ENCODE peak calls at places on chromosomes 3 and 15, in six cellular contexts. R is fibroblast of mammary gland, U is cardiac fibroblast, Q is fibroblast of lung, Y is ovary, V is A549. I is an unnamed sample.

GRCh38 chr3:68764554-68764953 is 167.8 kb downstream of the TAFA4 start:
- DNase-seq in Y (no peak), R (no peak), Q (no peak), U (no peak), V (no peak), I (no peak)

GRCh38 chr3:78846688-78847087 is 921.1 kb downstream of the ROBO1 start:
- DNase-seq in U (peak; percentile 65), V (no peak), R (peak; percentile 71), Y (no peak), Q (peak; percentile 75), I (peak; percentile 44)

GRCh38 chr3:138872632-138873031 is 37.9 kb upstream of the PIK3CB start:
- DNase-seq in Y (no peak), U (no peak), R (no peak), Q (no peak), V (no peak), I (no peak)

GRCh38 chr3:86175593-86175992 is 815.4 kb downstream of the VGLL3 start:
- DNase-seq in Y (no peak), Q (no peak), R (no peak), V (no peak), U (no peak), I (no peak)

GRCh38 chr3:84440306-84440705 is 518.5 kb upstream of the CADM2 start:
- DNase-seq in V (no peak), Q (no peak), Y (no peak), R (no peak), U (no peak), I (no peak)

GRCh38 chr15:70149667-70150404 is 52.1 kb upstream of the TLE3 start:
- DNase-seq in Q (peak; percentile 46), U (peak; percentile 60), R (peak; percentile 62), Y (no peak), V (no peak), I (peak; percentile 45)

GRCh38 chr3:5304789-5305680 is 117.5 kb downstream of the EDEM1 start:
- DNase-seq in Q (peak; percentile 20), V (peak; percentile 41), R (peak; percentile 56), U (peak; percentile 55), Y (no peak), I (peak; percentile 49)

GRCh38 chr3:53137835-53138446 is 7.7 kb upstream of the RFT1 start:
- DNase-seq in Q (peak; percentile 26), Y (no peak), V (no peak), R (peak; percentile 64), U (peak; percentile 39), I (peak; percentile 43)

GRCh38 chr3:58175429-58176184 is 35.2 kb downstream of the DNASE1L3 start:
- DNase-seq in V (no peak), Y (peak; percentile 54), Q (no peak), U (peak; percentile 33), R (peak; percentile 23), I (peak; percentile 51)

GRCh38 chr15:79539426-79539825 is 107.3 kb downstream of the MINAR1 start:
- DNase-seq in Y (no peak), R (peak; percentile 26), U (peak; percentile 4), V (no peak), Q (no peak), I (peak; percentile 47)

GRCh38 chr15:56149071-56149470 is 94.6 kb downstream of the RFX7 start:
- DNase-seq in V (no peak), U (peak; percentile 26), R (peak; percentile 18), Y (no peak), Q (peak; percentile 43), I (no peak)
- TF ChIP-seq CTCF in V (no peak), U (no peak), R (no peak), Y (no peak), Q (no peak), I (no peak)

GRCh38 chr3:36769926-36770325 is 5.6 kb upstream of the DCLK3 start:
- DNase-seq in V (no peak), U (no peak), R (no peak), Q (no peak), Y (no peak), I (no peak)

GRCh38 chr3:36763111-36763849 is 1.1 kb downstream of the DCLK3 start:
- DNase-seq in Q (no peak), U (no peak), V (no peak), R (no peak), Y (no peak), I (peak; percentile 3)

GRCh38 chr3:36765104-36765503 is 751 bp upstream of the DCLK3 start:
- DNase-seq in U (no peak), Q (no peak), V (no peak), Y (no peak), R (no peak), I (no peak)

GRCh38 chr3:36763850-36764703 is at the start of gene DCLK3:
- DNase-seq in Y (no peak), R (no peak), V (no peak), Q (no peak), U (no peak), I (no peak)

GRCh38 chr3:36764704-36765038 is 318 bp upstream of the DCLK3 start:
- DNase-seq in R (no peak), Q (no peak), U (no peak), V (no peak), Y (no peak), I (no peak)
- H3K4me3 ChIP-seq in R (no peak overlapping the region), Q (no peak overlapping the region), U (no peak overlapping the region), V (peak overlapping the region; percentile 46), Y (no peak overlapping the region), I (no peak overlapping the region)

DNA sequence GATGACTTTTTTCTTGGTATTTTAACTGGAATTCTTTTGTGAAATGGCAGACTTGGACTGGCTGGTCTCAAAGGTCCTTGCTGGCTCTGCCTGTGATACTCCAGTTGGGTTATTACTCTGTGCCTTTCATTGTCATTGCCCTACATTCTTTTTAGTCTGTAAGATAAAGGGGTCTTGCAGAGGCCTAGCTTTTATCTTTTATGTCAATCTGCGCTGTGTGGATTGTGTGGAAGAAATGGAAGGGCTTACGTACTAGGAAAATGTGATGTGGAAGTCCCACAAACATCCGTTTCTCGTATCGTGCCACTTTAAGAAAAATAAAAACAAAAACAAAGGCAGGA is 8.7 kb upstream of the TMEM212 start:
- DNase-seq in U (no peak), V (no peak), R (no peak), Y (no peak), Q (no peak), I (no peak)
- TF ChIP-seq CTCF in U (no peak), V (no peak), R (no peak), Y (no peak), Q (no peak), I (no peak)

GRCh38 chr3:83193526-83193925 is 1432.1 kb upstream of the GBE1 start:
- DNase-seq in Y (no peak), R (no peak), U (peak; percentile 0), Q (no peak), V (no peak), I (no peak)

GRCh38 chr3:83195243-83195642 is 1433.8 kb upstream of the GBE1 start:
- DNase-seq in V (no peak), Q (no peak), U (no peak), Y (no peak), R (no peak), I (no peak)

DNA sequence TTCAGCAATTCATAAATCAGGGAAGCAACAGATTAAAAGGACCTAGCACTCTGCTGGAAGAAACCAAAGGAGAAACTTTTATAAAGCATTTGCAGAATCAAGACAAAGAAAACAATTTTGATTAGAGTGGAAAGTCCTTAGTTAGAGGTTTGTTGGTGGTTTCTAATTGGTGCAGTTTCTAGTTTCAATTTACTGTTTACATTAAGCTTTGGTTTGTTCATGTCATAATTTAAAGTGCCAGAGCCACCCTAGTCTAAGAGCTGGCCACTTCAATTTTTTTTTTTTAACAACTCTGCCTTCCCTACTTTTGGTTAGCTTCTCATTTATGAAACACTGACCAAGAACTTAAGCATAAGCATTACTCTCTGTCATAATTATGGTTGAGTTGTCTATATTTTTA is 1428.2 kb upstream of the GBE1 start:
- DNase-seq in Q (no peak), V (no peak), U (no peak), R (no peak), Y (no peak), I (no peak)
- H3K4me3 ChIP-seq in Q (no peak overlapping the region), V (no peak overlapping the region), U (no peak overlapping the region), R (no peak overlapping the region), Y (no peak overlapping the region), I (no peak overlapping the region)

I was measured in bronchial epithelial cell.